ENCODE peak calls at places on chromosome 14, in eight cellular contexts. A, Y, U, J, X, H, R and F are unnamed samples.

GRCh38 chr14:77007975-77008421 is 20.5 kb downstream of the IRF2BPL start:
- DNase-seq in A (peak), Y (no peak), U (no peak), J (no peak), X (peak), H (peak), R (no peak), F (no peak)

GRCh38 chr14:92362781-92363235 is 39.8 kb downstream of the SLC24A4 start:
- DNase-seq in A (no peak), Y (no peak), U (no peak), J (peak), X (no peak), H (no peak), R (peak), F (no peak)

GRCh38 chr14:105857816-105858675 is 331.7 kb downstream of the TMEM121 start:
- DNase-seq in A (no peak), Y (no peak), U (no peak), J (no peak), X (no peak), H (peak), R (no peak), F (no peak)

GRCh38 chr14:79543966-79544365 is 667.3 kb downstream of the DIO2 start:
- DNase-seq in A (peak), Y (no peak), U (peak), J (peak), X (peak), H (no peak), R (peak), F (no peak)

GRCh38 chr14:97832734-97833133 is 1035.6 kb downstream of the VRK1 start:
- DNase-seq in A (peak), Y (no peak), U (no peak), J (no peak), X (no peak), H (no peak), R (no peak), F (no peak)

GRCh38 chr14:28762949-28763313 is 3.7 kb upstream of the FOXG1 start:
- DNase-seq in A (no peak), Y (no peak), U (no peak), J (no peak), X (no peak), H (no peak), R (no peak), F (no peak)

GRCh38 chr14:26286066-26286791 is 311.6 kb downstream of the NOVA1 start:
- DNase-seq in A (no peak), Y (no peak), U (no peak), J (no peak), X (no peak), H (no peak), R (peak), F (no peak)

GRCh38 chr14:61537567-61538463 is 157.5 kb upstream of the HIF1A start:
- DNase-seq in A (peak), Y (no peak), U (peak), J (peak), X (peak), H (no peak), R (peak), F (no peak)

GRCh38 chr14:87411370-87411769 is 581.6 kb downstream of the GALC start:
- DNase-seq in A (no peak), Y (no peak), U (no peak), J (no peak), X (no peak), H (no peak), R (no peak), F (no peak)

GRCh38 chr14:95291859-95292542 is 27.7 kb downstream of the CLMN start:
- DNase-seq in A (no peak), Y (no peak), U (peak), J (peak), X (no peak), H (no peak), R (peak), F (no peak)

GRCh38 chr14:50233335-50234250 is 2.2 kb upstream of the SOS2 start:
- DNase-seq in A (no peak), Y (no peak), U (no peak), J (no peak), X (no peak), H (no peak), R (no peak), F (no peak)

GRCh38 chr14:36408388-36408787 is 88.0 kb upstream of the MBIP start:
- DNase-seq in A (no peak), Y (no peak), U (no peak), J (no peak), X (no peak), H (no peak), R (no peak), F (no peak)

GRCh38 chr14:91373591-91374245 is 43.9 kb downstream of the CCDC88C start:
- DNase-seq in A (no peak), Y (no peak), U (no peak), J (no peak), X (no peak), H (no peak), R (no peak), F (no peak)

GRCh38 chr14:99524091-99524661 is 43.0 kb downstream of the CCNK start:
- DNase-seq in A (no peak), Y (no peak), U (no peak), J (no peak), X (no peak), H (peak), R (no peak), F (no peak)

DNA sequence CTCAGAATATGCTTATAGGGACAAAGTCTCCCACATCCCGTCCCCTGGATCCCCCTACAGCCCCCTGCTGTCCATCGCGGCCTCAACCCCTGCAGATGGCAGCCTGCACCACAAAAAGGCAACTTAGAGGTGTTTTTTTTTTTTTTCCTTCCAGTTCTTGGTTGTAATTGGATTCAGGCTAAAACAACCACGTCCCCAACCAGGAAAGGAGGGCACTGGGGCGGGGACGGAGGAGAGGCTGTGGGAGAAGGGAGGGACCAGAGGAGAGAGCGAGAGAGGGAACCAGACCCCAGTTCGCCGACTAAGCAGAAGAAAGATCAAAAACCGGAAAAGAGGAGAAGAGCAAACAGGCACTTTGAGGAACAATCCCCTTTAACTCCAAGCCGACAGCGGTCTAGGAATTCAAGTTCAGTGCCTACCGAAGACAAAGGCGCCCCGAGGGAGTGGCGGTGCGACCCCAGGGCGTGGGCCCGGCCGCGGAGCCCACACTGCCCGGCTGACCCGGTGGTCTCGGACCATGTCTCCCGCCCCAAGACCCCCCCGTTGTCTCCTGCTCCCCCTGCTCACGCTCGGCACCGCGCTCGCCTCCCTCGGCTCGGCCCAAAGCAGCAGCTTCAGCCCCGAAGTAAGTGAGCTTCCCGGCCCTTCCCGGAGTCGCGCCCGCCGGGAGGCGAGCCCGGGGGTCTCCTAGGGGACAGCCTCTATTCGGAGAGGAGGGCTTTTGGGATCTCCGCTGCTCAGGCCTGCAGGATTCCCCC is at the start of gene MMP14:
- DNase-seq in A (peak), Y (no peak), U (peak), J (peak), X (peak), H (peak), R (peak), F (no peak)
- H3K4me3 ChIP-seq in A (peak), Y (no peak), U (no peak), J (peak), X (peak), H (peak), R (peak), F (peak)

DNA sequence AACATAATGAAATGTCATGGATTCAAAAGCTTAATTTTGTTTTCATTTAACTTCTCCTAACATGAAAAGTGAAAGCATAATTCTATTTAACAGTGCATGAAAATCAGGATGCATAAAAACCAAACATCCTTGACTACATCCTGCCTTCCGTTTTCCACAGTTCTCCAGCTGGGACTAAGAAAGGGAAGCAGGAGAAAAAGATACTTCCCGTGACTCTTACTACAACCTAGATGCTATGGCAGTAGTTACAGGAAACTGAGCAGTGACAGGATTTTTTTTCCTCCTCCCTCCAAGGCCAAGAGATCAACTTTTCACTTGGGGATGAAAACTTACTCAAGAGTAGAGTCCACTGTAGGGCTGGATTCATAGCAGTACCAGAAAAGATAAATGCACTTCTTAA is 2.6 kb downstream of the EXOC5 start:
- DNase-seq in A (no peak), Y (no peak), U (no peak), J (no peak), X (no peak), H (no peak), R (peak), F (no peak)
- H3K4me3 ChIP-seq in A (no peak), Y (no peak), U (no peak), J (no peak), X (no peak), H (no peak), R (no peak), F (no peak)

GRCh38 chr14:89638888-89639287 is 221.9 kb upstream of the FOXN3 start:
- DNase-seq in A (no peak), Y (no peak), U (no peak), J (no peak), X (no peak), H (no peak), R (no peak), F (no peak)
- H3K4me3 ChIP-seq in A (no peak), Y (no peak), U (no peak), J (no peak), X (no peak), H (no peak), R (no peak), F (no peak)

DNA sequence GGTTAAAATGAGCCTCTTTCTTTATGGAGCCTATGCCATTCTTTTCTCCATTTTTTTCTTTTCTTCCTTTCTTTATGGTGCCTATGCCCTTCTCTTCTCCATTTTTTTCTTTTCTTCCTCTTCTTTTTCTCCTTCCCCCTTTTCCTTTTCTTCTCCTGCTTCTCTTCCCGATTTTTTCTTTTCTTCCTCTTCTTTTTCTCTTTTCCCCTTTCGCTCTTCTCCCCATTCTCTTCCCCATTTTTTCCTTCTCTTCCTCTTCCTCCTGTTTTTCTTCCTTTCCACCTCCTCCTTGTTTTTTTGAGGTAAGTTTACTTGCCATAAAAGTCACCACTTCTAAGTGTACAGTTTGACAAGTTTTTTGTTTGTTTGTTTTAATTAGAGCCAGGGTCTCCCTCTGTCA is 50.1 kb downstream of the KIAA0586 start:
- DNase-seq in A (no peak), Y (no peak), U (no peak), J (no peak), X (no peak), H (no peak), R (no peak), F (no peak)
- H3K4me3 ChIP-seq in A (no peak), Y (no peak), U (no peak), J (no peak), X (no peak), H (no peak), R (no peak), F (no peak)

DNA sequence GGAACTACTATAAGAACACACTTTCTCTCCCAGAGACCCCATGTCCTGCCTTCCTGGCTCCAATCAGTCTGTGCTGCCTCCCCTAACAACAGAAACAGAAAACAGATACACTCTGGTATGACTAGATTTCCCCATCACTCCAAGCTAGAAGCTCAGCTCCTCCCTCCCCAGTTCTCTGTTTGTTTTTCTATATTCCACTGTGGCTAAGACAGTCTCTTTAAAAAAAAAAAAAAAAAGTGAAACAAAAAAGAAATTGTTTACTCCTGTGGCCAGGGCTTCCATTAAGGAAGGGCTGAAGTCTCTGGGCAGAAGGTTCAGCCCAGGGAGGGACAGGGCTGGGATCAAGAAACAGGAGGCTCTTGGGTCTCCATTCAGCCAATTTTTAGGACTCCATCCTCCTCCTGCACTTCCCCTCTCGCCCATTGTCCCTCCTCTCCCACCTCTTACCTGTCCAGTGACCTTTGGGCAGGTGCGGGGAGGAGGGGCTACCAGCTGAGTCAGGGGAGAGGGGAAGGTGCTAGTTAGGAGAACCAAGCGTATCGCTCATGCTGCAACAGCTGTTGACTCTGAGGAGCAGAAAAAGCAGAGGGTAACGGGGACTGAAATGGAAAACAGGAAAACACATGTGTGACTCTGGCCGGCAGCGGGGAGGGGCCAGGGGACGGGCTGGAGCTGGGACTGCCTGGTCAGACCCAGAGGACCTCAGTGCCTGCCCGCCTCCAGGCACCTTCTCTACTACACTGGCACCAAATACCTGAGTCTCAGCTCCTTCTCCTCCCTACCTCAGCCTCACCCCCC is 4.2 kb upstream of the SLC7A7 start:
- DNase-seq in A (peak), Y (no peak), U (no peak), J (peak), X (peak), H (no peak), R (peak), F (no peak)
- H3K4me3 ChIP-seq in A (peak), Y (no peak), U (no peak), J (no peak), X (no peak), H (peak), R (peak), F (peak)

DNA sequence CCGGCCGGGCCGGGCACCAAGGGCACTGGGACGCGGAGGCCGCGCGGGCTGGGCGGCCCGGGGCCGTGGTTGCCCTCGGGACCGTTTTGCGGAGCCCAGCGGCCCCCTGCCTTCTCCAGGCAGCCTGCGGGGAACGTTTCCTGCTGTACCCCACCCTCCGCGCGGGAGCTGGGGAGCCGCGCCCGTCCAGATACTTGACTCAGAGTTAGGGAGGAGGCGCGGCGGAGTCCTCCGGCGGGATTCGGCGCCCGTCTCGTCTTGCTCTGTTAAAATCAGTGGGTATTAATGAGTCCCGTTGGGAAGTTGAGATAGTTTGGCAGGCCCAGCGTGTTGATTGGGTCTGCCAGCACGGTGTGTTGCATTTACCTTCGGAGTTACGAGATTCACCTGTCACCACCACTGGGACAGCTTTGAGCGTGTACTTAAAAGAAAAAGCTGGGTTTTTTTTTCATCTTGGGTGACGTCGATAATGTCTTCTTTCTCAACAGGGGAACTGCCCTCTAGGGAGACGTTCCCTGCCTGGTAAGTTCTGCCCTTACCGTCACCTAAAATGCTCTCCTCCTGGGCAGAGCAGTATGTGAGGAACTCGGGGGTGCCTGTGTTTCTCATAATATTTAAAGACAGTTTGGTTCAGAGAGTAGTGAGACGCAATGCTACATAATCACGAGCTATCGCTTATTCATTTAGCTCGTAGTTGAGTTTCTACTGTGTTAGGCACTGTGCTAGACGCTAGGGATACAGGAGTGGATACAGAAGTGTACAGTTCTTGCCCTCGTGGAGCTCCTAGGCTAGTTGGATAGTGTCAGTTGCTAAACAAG is 596 bp downstream of the DLST start:
- DNase-seq in A (peak), Y (peak), U (no peak), J (peak), X (peak), H (peak), R (peak), F (no peak)
- H3K4me3 ChIP-seq in A (peak), Y (peak), U (peak), J (peak), X (peak), H (peak), R (peak), F (peak)

DNA sequence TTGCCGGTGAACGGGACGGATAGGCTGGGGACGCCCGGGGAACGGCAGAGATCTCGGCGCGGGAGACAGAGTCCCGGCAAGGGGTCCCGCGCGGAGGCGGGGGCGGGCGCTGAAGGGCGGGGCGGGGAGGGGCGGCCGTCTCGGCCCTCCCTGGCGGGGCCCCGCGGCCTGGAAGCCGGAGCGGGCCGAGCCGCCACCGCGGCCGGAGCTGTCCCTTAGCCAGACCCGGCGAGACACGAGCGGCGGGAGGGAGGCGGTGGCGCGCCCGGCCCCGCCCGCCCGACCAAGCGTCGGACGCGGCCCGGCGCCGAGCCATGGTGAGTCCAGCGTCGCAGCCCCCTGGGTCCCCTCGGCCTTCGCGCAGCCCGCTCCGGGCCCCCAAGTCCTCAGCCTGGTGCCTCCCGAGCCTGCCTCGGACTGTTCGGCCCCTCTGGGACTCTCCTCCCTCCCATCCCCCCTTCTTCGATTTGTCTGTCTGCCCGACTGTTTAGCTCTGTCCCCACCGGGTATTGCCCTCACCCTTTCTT is at the start of gene ARHGEF40:
- DNase-seq in A (peak), Y (no peak), U (peak), J (peak), X (peak), H (peak), R (peak), F (no peak)
- H3K4me3 ChIP-seq in A (peak), Y (peak), U (peak), J (peak), X (peak), H (peak), R (peak), F (peak)